ENCODE peak calls at places on chromosomes 16 and 17, in seven cellular contexts. U is uterus; Q is NCI-H1092 treated with DMSO at 0.1 percent for 48 hours; J is stimulated activated CD4-positive, alpha-beta T cell treated with anti-CD3 and anti-CD28 coated beads, Interleukin-15, amount 100 ng/mL, for 1 hour; O is body of pancreas; R is NCI-H460; P is left kidney. Z is an unnamed sample.

GRCh38 chr17:78883090-78883532 is 19.9 kb downstream of the CEP295NL start:
- DNase-seq in U (peak; percentile 80), Q (no peak), J (no peak), O (peak; percentile 77), R (peak; percentile 81), P (peak; percentile 20), Z (no peak)

GRCh38 chr16:65212240-65212639 is 90.4 kb upstream of the CDH11 start:
- DNase-seq in U (no peak), Q (no peak), J (no peak), O (no peak), R (peak; percentile 99), P (no peak), Z (no peak)

GRCh38 chr17:50115744-50116143 is 14.2 kb downstream of the SAMD14 start:
- DNase-seq in U (no peak), Q (no peak), J (no peak), O (no peak), R (no peak), P (no peak), Z (no peak)

GRCh38 chr16:85704011-85704410 is 15.3 kb upstream of the GINS2 start:
- DNase-seq in U (no peak), Q (no peak), J (no peak), O (no peak), R (no peak), P (no peak), Z (no peak)

GRCh38 chr16:57071840-57072541 is 20.4 kb upstream of the CPNE2 start:
- DNase-seq in U (no peak), Q (no peak), J (no peak), O (no peak), R (no peak), P (peak; percentile 37), Z (no peak)

GRCh38 chr16:11073407-11073806 is 129.0 kb downstream of the CLEC16A start:
- DNase-seq in U (peak; percentile 36), Q (no peak), J (no peak), O (no peak), R (no peak), P (no peak), Z (no peak)

GRCh38 chr16:89319883-89320716 is 102.6 kb downstream of the ZNF778 start:
- DNase-seq in U (no peak), Q (no peak), J (no peak), O (peak; percentile 64), R (peak; percentile 43), P (peak; percentile 59), Z (no peak)

GRCh38 chr17:8463089-8463488 is 27.4 kb downstream of the NDEL1 start:
- DNase-seq in U (no peak), Q (no peak), J (no peak), O (no peak), R (no peak), P (no peak), Z (no peak)

GRCh38 chr17:57016764-57017116 is 38.8 kb downstream of the SCPEP1 start:
- DNase-seq in U (no peak), Q (no peak), J (no peak), O (no peak), R (no peak), P (no peak), Z (no peak)

GRCh38 chr17:42706732-42707131 is 24.4 kb downstream of the CNTNAP1 start:
- DNase-seq in U (no peak), Q (no peak), J (peak; percentile 18), O (no peak), R (no peak), P (no peak), Z (no peak)

Z was measured in G401.